ENCODE peak calls at places on chromosome 11, in five cellular contexts. O is A549, M is heart right ventricle, S is right lobe of liver, F is breast epithelium. J is an unnamed sample.

GRCh38 chr11:102226702-102227101 is 90.6 kb upstream of the BIRC3 start:
- DNase-seq in O (no peak), S (no peak), M (no peak), F (no peak), J (no peak)

GRCh38 chr11:75264356-75264755 is 23.8 kb downstream of the TPBGL start:
- DNase-seq in F (no peak), O (no peak), S (peak; percentile 30), M (no peak), J (no peak)

GRCh38 chr11:23263466-23263865 is 403.2 kb upstream of the CCDC179 start:
- DNase-seq in O (no peak), M (no peak), S (no peak), F (no peak), J (no peak)

GRCh38 chr11:111521132-111521531 is 6.6 kb downstream of the HOATZ start:
- DNase-seq in F (no peak), M (no peak), O (no peak), S (no peak), J (no peak)

GRCh38 chr11:9565822-9566560 is 7.5 kb upstream of the WEE1 start:
- DNase-seq in O (peak; percentile 93), F (no peak), M (no peak), S (no peak), J (peak; percentile 100)

GRCh38 chr11:102666331-102666957 is 39.1 kb downstream of the MMP27 start:
- DNase-seq in F (no peak), M (no peak), S (no peak), O (peak; percentile 13), J (no peak)

GRCh38 chr11:67287355-67288197 is 1.5 kb upstream of the ANKRD13D start:
- DNase-seq in F (no peak), M (no peak), S (peak; percentile 51), O (no peak), J (no peak)

GRCh38 chr11:17691550-17691949 is 27.8 kb upstream of the MYOD1 start:
- DNase-seq in S (no peak), M (no peak), F (no peak), O (no peak), J (no peak)

GRCh38 chr11:70522613-70523311 is 124.4 kb downstream of the CTTN start:
- DNase-seq in O (no peak), S (peak; percentile 34), M (no peak), F (no peak), J (no peak)

GRCh38 chr11:28961726-28962125 is 853.5 kb downstream of the METTL15 start:
- DNase-seq in M (no peak), S (no peak), O (no peak), F (no peak), J (no peak)

GRCh38 chr11:12172493-12173013 is 62.2 kb downstream of the MICAL2 start:
- DNase-seq in O (no peak), S (no peak), F (no peak), M (no peak), J (no peak)

GRCh38 chr11:103779054-103779453 is 257.4 kb upstream of the DDI1 start:
- DNase-seq in F (no peak), M (no peak), O (no peak), S (no peak), J (peak; percentile 49)

GRCh38 chr11:127564803-127565202 is 564.2 kb upstream of the KIRREL3 start:
- DNase-seq in S (no peak), M (no peak), F (no peak), O (no peak), J (no peak)

GRCh38 chr11:123103326-123103980 is 41.5 kb upstream of the HSPA8 start:
- DNase-seq in O (peak; percentile 26), F (no peak), S (no peak), M (no peak), J (no peak)

GRCh38 chr11:117143871-117144476 is at the start of gene PAFAH1B2:
- DNase-seq in S (peak; percentile 97), F (peak; percentile 96), O (peak; percentile 93), M (peak; percentile 96), J (peak; percentile 66)

GRCh38 chr11:88250566-88251080 is 75.4 kb upstream of the RAB38 start:
- DNase-seq in F (no peak), S (no peak), O (no peak), M (no peak), J (no peak)

GRCh38 chr11:3849297-3849874 is 6.1 kb upstream of the STIM1 start:
- DNase-seq in S (no peak), M (no peak), O (peak; percentile 51), F (no peak), J (no peak)

GRCh38 chr11:116053538-116053919 is 549.3 kb upstream of the CADM1 start:
- DNase-seq in M (no peak), S (no peak), F (no peak), O (no peak), J (no peak)

GRCh38 chr11:31818874-31819331 is 7.8 kb upstream of the PAX6 start:
- DNase-seq in M (no peak), S (no peak), F (peak; percentile 51), O (no peak), J (no peak)

GRCh38 chr11:128506999-128507591 is 80.3 kb downstream of the ETS1 start:
- DNase-seq in F (no peak), S (peak; percentile 61), O (peak; percentile 72), M (peak; percentile 75), J (no peak)

GRCh38 chr11:69320326-69320725 is 26.4 kb downstream of the MYEOV start:
- DNase-seq in S (peak; percentile 11), F (no peak), M (no peak), O (peak; percentile 69), J (no peak)

GRCh38 chr11:114426280-114426679 is 13.0 kb upstream of the REXO2 start:
- DNase-seq in M (no peak), S (peak; percentile 56), F (no peak), O (no peak), J (no peak)

GRCh38 chr11:122656073-122656630 is 630 bp downstream of the UBASH3B start:
- DNase-seq in M (peak; percentile 49), F (peak; percentile 54), O (peak; percentile 56), S (peak; percentile 65), J (no peak)

GRCh38 chr11:34855021-34855753 is 61.0 kb downstream of the APIP start:
- DNase-seq in M (no peak), S (no peak), O (no peak), F (no peak), J (no peak)

GRCh38 chr11:48052183-48053040 is 72.1 kb downstream of the PTPRJ start:
- DNase-seq in S (no peak), F (peak; percentile 90), M (no peak), O (no peak), J (no peak)

GRCh38 chr11:12079726-12080556 is 30.4 kb upstream of the MICAL2 start:
- DNase-seq in S (no peak), O (peak; percentile 82), F (peak; percentile 65), M (peak; percentile 48), J (no peak)

GRCh38 chr11:121655481-121656332 is 202.9 kb upstream of the SORL1-AS1 start:
- DNase-seq in F (peak; percentile 89), O (peak; percentile 72), S (peak; percentile 87), M (peak; percentile 88), J (peak; percentile 44)

GRCh38 chr11:64100345-64100744 is 64.6 kb downstream of the FLRT1 start:
- DNase-seq in S (no peak), F (no peak), M (no peak), O (no peak), J (no peak)

GRCh38 chr11:102244681-102245409 is 72.4 kb upstream of the BIRC3 start:
- DNase-seq in O (peak; percentile 20), M (no peak), S (no peak), F (no peak), J (no peak)

GRCh38 chr11:80194625-80195024 is 753.8 kb upstream of the TENM4 start:
- DNase-seq in S (no peak), O (no peak), M (no peak), F (no peak), J (no peak)

GRCh38 chr11:87432006-87432405 is 394.3 kb downstream of the TMEM135 start:
- DNase-seq in O (no peak), M (no peak), S (no peak), F (no peak), J (no peak)

GRCh38 chr11:75103380-75104026 is 6.8 kb upstream of the OR2AT4 start:
- DNase-seq in M (no peak), S (no peak), O (no peak), F (no peak), J (no peak)

GRCh38 chr11:14417975-14418374 is 59.0 kb upstream of the RRAS2 start:
- DNase-seq in S (no peak), O (no peak), M (no peak), F (no peak), J (no peak)

DNA sequence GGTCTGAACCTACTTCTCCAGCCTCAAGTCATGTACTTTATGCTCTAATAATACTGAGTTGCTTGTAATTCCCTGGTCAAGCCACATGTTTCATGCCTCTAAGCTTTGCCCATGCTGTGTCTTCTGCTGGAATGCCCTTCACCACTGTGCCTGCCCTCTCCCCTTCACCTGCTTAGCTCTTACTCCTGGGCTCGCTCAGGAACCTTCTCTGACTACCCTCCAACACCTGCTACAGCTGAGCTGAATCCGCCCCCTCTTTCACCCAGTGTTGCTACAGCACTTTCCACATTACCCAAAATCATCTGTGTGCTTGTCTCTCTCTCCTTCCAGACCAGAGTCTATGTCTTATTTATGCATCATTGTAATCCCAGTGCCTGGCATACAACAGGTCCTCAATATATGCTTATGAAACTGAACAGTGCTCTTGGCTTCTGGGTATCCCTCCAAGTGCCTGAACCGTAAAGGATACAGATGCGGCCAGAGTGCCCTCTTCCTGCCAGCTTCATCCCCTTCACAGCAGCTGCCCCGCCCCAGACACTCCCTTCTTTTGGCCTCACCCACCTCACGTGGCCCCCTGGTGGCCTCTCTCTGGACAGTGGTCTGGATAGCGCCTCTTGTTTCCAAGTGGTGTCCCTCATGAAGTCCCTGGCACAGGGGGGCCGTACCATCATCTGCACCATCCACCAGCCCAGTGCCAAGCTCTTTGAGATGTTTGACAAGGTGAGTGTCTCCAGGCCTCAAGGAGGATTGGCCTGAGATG is 7.1 kb downstream of the ABCG4 start:
- DNase-seq in S (no peak), M (no peak), F (no peak), O (peak; percentile 55), J (no peak)
- TF ChIP-seq CTCF in S (no peak), M (peak; percentile 13), F (no peak), O (no peak), J (no peak)

DNA sequence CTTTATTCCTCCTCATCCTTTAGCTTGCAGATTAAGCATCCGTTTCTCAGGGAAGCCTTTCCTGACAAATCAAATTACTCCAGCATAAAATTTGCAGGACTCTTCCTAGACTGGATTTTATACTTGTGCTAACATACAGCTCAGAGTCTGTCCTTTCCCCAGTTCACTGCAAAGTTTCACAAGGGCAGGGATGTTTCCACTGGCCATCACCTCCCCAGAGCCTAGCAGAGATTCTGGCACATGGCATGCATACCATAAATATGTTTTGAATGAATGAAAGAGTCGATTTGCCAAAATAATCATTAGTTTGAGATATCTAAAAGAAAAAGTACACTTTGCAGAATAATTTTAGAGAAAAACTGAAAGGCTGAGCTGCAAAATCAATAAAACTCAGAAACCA is 10.6 kb downstream of the MSANTD4 start:
- DNase-seq in F (no peak), O (no peak), M (no peak), S (no peak), J (no peak)
- TF ChIP-seq CTCF in F (no peak), O (no peak), M (no peak), S (no peak), J (no peak)

GRCh38 chr11:469684-470667 is 19.9 kb downstream of the PTDSS2 start:
- DNase-seq in F (peak; percentile 71), M (no peak), O (peak; percentile 67), S (peak; percentile 86), J (no peak)
- TF ChIP-seq CTCF in F (no peak), M (no peak), O (no peak), S (peak; percentile 26), J (no peak)

GRCh38 chr11:5235364-5236095 is 1.2 kb upstream of the HBD start:
- DNase-seq in M (no peak), S (no peak), O (no peak), F (no peak), J (no peak)
- TF ChIP-seq CTCF in M (no peak), S (no peak), O (no peak), F (no peak), J (no peak)

GRCh38 chr11:1554981-1555712 is 16.9 kb downstream of the DUSP8 start:
- DNase-seq in O (no peak), F (no peak), M (no peak), S (peak; percentile 46), J (no peak)
- TF ChIP-seq CTCF in O (no peak), F (no peak), M (no peak), S (no peak), J (no peak)